ENCODE peak calls at places on chromosomes 7 and 10, in four cellular contexts. V is K562, S is HepG2, I is GM12891. G is an unnamed sample.

GRCh38 chr10:50281967-50282522 is 30.7 kb upstream of the ASAH2 start:
- DNase-seq in V (no peak), S (no peak), I (no peak), G (no peak)

GRCh38 chr10:23294638-23295247 is 49.9 kb downstream of the C10orf67 start:
- DNase-seq in V (no peak), S (no peak), I (no peak), G (no peak)

GRCh38 chr7:2281556-2281955 is 32.7 kb downstream of the SNX8 start:
- DNase-seq in V (peak), S (no peak), I (no peak), G (no peak)

GRCh38 chr7:37411444-37412034 is 37.1 kb downstream of the ELMO1 start:
- DNase-seq in V (no peak), S (no peak), I (no peak), G (no peak)

GRCh38 chr7:77649950-77650349 is 46.3 kb upstream of the RSBN1L start:
- DNase-seq in V (no peak), S (peak), I (no peak), G (no peak)

GRCh38 chr7:132564849-132565248 is 11.4 kb downstream of the PLXNA4 start:
- DNase-seq in V (no peak), S (no peak), I (no peak), G (no peak)

GRCh38 chr10:24541239-24541753 is 182.4 kb downstream of the ARHGAP21 start:
- DNase-seq in V (no peak), S (peak), I (no peak), G (no peak)

GRCh38 chr10:98170249-98171117 is 36.0 kb downstream of the R3HCC1L start:
- DNase-seq in V (peak), S (peak), I (no peak), G (no peak)

DNA sequence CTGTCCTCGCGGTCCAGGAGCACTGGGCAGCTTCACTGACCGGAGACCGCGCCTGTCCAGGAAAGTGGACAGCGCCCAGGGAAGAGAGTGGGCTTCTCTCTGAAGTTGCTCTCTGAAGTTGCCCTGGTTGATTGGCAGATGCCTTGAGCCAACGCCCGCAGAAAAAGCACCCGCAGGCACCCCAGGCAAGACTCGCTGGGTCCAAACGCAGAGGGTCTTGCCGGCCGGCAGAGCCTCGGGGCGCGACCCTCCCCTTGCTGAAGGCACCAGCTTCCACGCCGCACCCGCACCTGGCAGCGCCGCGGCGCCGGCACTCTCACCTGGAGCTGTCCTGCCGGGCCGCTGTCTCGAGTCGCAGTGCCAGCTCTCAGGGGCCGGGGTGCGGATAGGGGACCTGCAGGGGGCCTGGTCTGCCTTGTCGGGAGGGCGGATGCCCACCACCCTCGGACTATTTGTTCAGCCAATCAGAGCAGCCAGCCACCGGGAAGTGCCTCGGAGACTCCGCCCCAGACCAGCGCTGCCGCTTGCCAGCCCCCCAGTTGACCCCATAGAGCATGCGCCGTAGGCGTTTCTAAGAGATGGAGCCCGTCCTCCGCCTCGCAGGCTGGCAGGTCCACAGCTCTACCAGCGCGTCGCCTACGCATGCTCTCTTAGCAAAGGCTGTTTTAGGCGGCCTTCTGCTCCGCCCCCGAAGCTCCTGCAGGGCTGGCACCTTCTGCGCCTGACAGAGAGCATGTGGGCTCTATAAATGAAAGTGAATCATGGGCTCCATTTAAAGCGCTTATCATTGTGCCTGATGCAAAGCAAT is at the start of gene LIPA:
- DNase-seq in V (no peak), S (peak), I (peak), G (peak)
- TF ChIP-seq POLR2A in V (no peak), S (peak), I (no peak), G (peak)

DNA sequence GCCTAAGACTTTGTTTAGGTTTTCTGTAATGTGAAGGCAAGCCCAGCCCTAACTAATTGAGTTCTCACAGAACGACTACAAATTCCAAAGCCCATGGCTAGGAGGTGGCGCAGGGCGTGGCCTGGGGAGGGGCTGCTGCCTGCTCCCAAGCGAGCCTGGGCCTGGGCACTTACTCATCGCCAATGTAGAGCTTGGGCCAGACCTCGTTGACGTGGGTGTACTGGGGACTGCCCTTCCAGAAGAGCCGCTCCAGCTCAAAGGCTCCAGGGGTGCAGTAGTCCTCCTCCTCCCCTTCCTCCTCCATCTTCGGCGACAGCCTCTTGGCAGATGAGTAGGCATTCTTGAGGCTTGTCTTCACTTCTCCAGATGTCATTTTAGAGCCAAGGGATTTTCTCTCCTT is 53.3 kb upstream of the SAMD8 start:
- DNase-seq in V (no peak), S (no peak), I (no peak), G (no peak)
- TF ChIP-seq TAF1 in V (no peak), S (no peak), I (no peak), G (no peak)

DNA sequence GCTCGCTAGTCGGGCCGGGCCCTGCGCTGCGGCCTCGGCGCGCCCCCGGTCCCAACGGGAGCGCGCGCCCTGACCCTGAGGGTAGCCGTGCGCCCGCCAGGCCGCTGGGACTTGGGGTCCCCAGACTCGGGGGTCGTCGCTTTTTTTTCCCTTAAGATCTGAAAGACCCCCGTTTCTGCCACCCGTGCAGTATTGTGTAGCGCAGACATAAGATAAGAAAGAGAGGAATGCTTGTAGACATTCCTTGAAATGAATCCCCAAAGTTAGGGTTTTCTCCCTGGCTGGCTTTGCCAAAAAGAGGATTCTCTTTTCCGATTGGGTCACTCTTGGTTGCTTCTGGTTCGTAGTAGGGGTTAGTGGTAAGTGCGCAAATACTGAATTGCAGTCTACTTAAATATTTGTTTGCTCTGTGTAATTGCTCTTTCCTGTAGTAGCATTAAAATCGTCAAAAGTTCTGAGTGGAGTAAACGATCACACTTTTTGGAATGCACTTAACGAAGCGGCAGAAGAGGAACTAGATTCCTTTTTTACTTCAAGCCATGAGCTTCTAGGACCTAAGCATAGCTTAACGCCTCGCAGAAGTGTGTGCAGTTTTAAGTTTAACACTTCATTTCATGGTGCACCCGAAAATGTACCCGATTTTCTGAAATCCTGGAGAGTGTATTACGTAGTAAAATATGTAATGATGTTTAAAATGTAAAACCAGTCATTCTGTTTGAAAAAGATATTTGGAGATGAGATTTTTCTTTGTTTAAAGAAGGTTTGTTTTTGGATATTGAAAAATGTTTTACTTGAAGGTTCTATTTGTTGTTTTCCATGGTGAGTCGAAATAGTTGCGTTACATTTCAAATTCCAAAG is 1.3 kb downstream of the CUL1 start:
- DNase-seq in V (peak), S (peak), I (no peak), G (no peak)
- TF ChIP-seq POLR2A in V (no peak), S (no peak), I (no peak), G (no peak)

GRCh38 chr7:74604326-74605020 is 53.0 kb upstream of the GTF2I start:
- DNase-seq in V (no peak), S (no peak), I (no peak), G (no peak)

GRCh38 chr7:74599251-74599650 is 58.3 kb upstream of the GTF2I start:
- DNase-seq in V (no peak), S (no peak), I (no peak), G (no peak)

GRCh38 chr7:74598558-74598957 is 59.0 kb upstream of the GTF2I start:
- DNase-seq in V (no peak), S (no peak), I (no peak), G (no peak)
- TF ChIP-seq TAF1 in V (no peak), S (no peak), I (no peak), G (no peak)